ENCODE peak calls at places on chromosomes 4 and X, in four cellular contexts. One of them, this sample, is unnamed.

GRCh38 chrX:140821280-140821679 is 111.7 kb downstream of the LINC00632 start:
- DNase-seq in IMR-90: no peak
- DNase-seq in H1: peak; percentile 25
- DNase-seq in mesendoderm: peak; percentile 21
- DNase-seq in this sample: peak; percentile 70

GRCh38 chr4:158769175-158769831 is 477 bp downstream of the FNIP2 start:
- DNase-seq in IMR-90: no peak
- DNase-seq in H1: no peak
- DNase-seq in mesendoderm: peak; percentile 32
- DNase-seq in this sample: peak; percentile 48

GRCh38 chrX:17405225-17405969 is 30.4 kb downstream of the NHS start:
- DNase-seq in IMR-90: peak; percentile 53
- DNase-seq in H1: no peak
- DNase-seq in mesendoderm: peak; percentile 54
- DNase-seq in this sample: no peak

GRCh38 chrX:39856472-39857121 is 241.2 kb downstream of the BCOR start:
- DNase-seq in IMR-90: no peak
- DNase-seq in H1: no peak
- DNase-seq in mesendoderm: no peak
- DNase-seq in this sample: no peak

GRCh38 chr4:13289391-13289790 is 194.7 kb downstream of the RAB28 start:
- DNase-seq in IMR-90: peak; percentile 11
- DNase-seq in H1: no peak
- DNase-seq in mesendoderm: no peak
- DNase-seq in this sample: no peak

GRCh38 chr4:2441393-2442174 is 22.8 kb downstream of the CFAP99 start:
- DNase-seq in IMR-90: peak; percentile 41
- DNase-seq in H1: peak; percentile 86
- DNase-seq in mesendoderm: peak; percentile 92
- DNase-seq in this sample: peak; percentile 95

GRCh38 chr4:114601304-114602052 is 2.9 kb downstream of the UGT8 start:
- DNase-seq in IMR-90: no peak
- DNase-seq in H1: no peak
- DNase-seq in mesendoderm: no peak
- DNase-seq in this sample: no peak

GRCh38 chr4:144615182-144615581 is 30.8 kb upstream of the HHIP start:
- DNase-seq in IMR-90: peak; percentile 60
- DNase-seq in H1: no peak
- DNase-seq in mesendoderm: no peak
- DNase-seq in this sample: no peak

GRCh38 chr4:22473268-22473667 is 42.6 kb downstream of the ADGRA3 start:
- DNase-seq in IMR-90: peak; percentile 75
- DNase-seq in H1: no peak
- DNase-seq in mesendoderm: peak; percentile 55
- DNase-seq in this sample: no peak

GRCh38 chr4:111959202-111959601 is 186.1 kb upstream of the FAM241A start:
- DNase-seq in IMR-90: peak; percentile 10
- DNase-seq in H1: no peak
- DNase-seq in mesendoderm: no peak
- DNase-seq in this sample: no peak

GRCh38 chr4:127686656-127687055 is 43.5 kb upstream of the SLC25A31 start:
- DNase-seq in IMR-90: peak; percentile 33
- DNase-seq in H1: no peak
- DNase-seq in mesendoderm: no peak
- DNase-seq in this sample: no peak

GRCh38 chrX:108068121-108068520 is 23.2 kb downstream of the PSMD10 start:
- DNase-seq in IMR-90: no peak
- DNase-seq in H1: no peak
- DNase-seq in mesendoderm: no peak
- DNase-seq in this sample: no peak

GRCh38 chr4:41661447-41662076 is 87.0 kb downstream of the PHOX2B start:
- DNase-seq in IMR-90: peak; percentile 48
- DNase-seq in H1: no peak
- DNase-seq in mesendoderm: peak; percentile 46
- DNase-seq in this sample: peak; percentile 39

GRCh38 chrX:8834393-8834792 is 33.2 kb upstream of the FAM9A start:
- DNase-seq in IMR-90: no peak
- DNase-seq in H1: no peak
- DNase-seq in mesendoderm: no peak
- DNase-seq in this sample: no peak

GRCh38 chr4:30953799-30954198 is 233.6 kb downstream of the PCDH7 start:
- DNase-seq in IMR-90: no peak
- DNase-seq in H1: no peak
- DNase-seq in mesendoderm: no peak
- DNase-seq in this sample: no peak

GRCh38 chr4:159003420-159004253 is 99.2 kb upstream of the RAPGEF2 start:
- DNase-seq in IMR-90: peak; percentile 44
- DNase-seq in H1: no peak
- DNase-seq in mesendoderm: no peak
- DNase-seq in this sample: no peak

GRCh38 chrX:101417981-101418841 is 10.2 kb downstream of the HNRNPH2 start:
- DNase-seq in IMR-90: no peak
- DNase-seq in H1: no peak
- DNase-seq in mesendoderm: peak; percentile 77
- DNase-seq in this sample: peak; percentile 74

GRCh38 chr4:152385551-152385950 is 150.3 kb downstream of the FBXW7 start:
- DNase-seq in IMR-90: peak; percentile 31
- DNase-seq in H1: no peak
- DNase-seq in mesendoderm: no peak
- DNase-seq in this sample: no peak

GRCh38 chr4:183554878-183555585 is 50.2 kb downstream of the ING2 start:
- DNase-seq in IMR-90: no peak
- DNase-seq in H1: no peak
- DNase-seq in mesendoderm: no peak
- DNase-seq in this sample: no peak

GRCh38 chr4:169033660-169034059 is 23.6 kb upstream of the CBR4 start:
- DNase-seq in IMR-90: no peak
- DNase-seq in H1: no peak
- DNase-seq in mesendoderm: no peak
- DNase-seq in this sample: peak; percentile 41

GRCh38 chrX:149274516-149275105 is 230.5 kb downstream of the IDS start:
- DNase-seq in IMR-90: no peak
- DNase-seq in H1: no peak
- DNase-seq in mesendoderm: no peak
- DNase-seq in this sample: no peak

GRCh38 chrX:40420899-40421729 is 159.7 kb upstream of the ATP6AP2 start:
- DNase-seq in IMR-90: no peak
- DNase-seq in H1: no peak
- DNase-seq in mesendoderm: peak; percentile 73
- DNase-seq in this sample: no peak

GRCh38 chrX:68504237-68504636 is 5.4 kb downstream of the YIPF6 start:
- DNase-seq in IMR-90: peak; percentile 93
- DNase-seq in H1: no peak
- DNase-seq in mesendoderm: no peak
- DNase-seq in this sample: no peak

GRCh38 chr4:26141916-26142638 is 178.7 kb upstream of the RBPJ start:
- DNase-seq in IMR-90: peak; percentile 83
- DNase-seq in H1: no peak
- DNase-seq in mesendoderm: peak; percentile 29
- DNase-seq in this sample: no peak

GRCh38 chr4:181278941-181279340 is 964.3 kb upstream of the TENM3 start:
- DNase-seq in IMR-90: no peak
- DNase-seq in H1: no peak
- DNase-seq in mesendoderm: peak; percentile 37
- DNase-seq in this sample: no peak

GRCh38 chrX:10557166-10557565 is 63.2 kb downstream of the MID1 start:
- DNase-seq in IMR-90: no peak
- DNase-seq in H1: no peak
- DNase-seq in mesendoderm: no peak
- DNase-seq in this sample: no peak

GRCh38 chrX:37995428-37995827 is 10.9 kb upstream of the SYTL5 start:
- DNase-seq in IMR-90: no peak
- DNase-seq in H1: no peak
- DNase-seq in mesendoderm: peak; percentile 41
- DNase-seq in this sample: no peak

GRCh38 chrX:41526925-41527324 is 79.8 kb downstream of the NYX start:
- DNase-seq in IMR-90: peak; percentile 65
- DNase-seq in H1: no peak
- DNase-seq in mesendoderm: no peak
- DNase-seq in this sample: no peak

GRCh38 chr4:110587666-110588285 is 35.1 kb downstream of the PITX2 start:
- DNase-seq in IMR-90: no peak
- DNase-seq in H1: no peak
- DNase-seq in mesendoderm: no peak
- DNase-seq in this sample: peak; percentile 59

GRCh38 chrX:50448565-50448964 is 22.1 kb downstream of the DGKK start:
- DNase-seq in IMR-90: peak; percentile 1
- DNase-seq in H1: no peak
- DNase-seq in mesendoderm: peak; percentile 82
- DNase-seq in this sample: no peak

GRCh38 chrX:152907084-152907651 is 9.3 kb downstream of the ZNF185 start:
- DNase-seq in IMR-90: peak; percentile 94
- DNase-seq in H1: no peak
- DNase-seq in mesendoderm: peak; percentile 92
- DNase-seq in this sample: peak; percentile 85

GRCh38 chrX:154051210-154051810 is 31.6 kb upstream of the IRAK1 start:
- DNase-seq in IMR-90: peak; percentile 59
- DNase-seq in H1: no peak
- DNase-seq in mesendoderm: peak; percentile 67
- DNase-seq in this sample: peak; percentile 49

GRCh38 chrX:11528623-11529022 is 137.1 kb downstream of the ARHGAP6 start:
- DNase-seq in IMR-90: no peak
- DNase-seq in H1: no peak
- DNase-seq in mesendoderm: no peak
- DNase-seq in this sample: no peak

GRCh38 chrX:7389576-7389975 is 241.6 kb upstream of the PUDP start:
- DNase-seq in IMR-90: no peak
- DNase-seq in H1: no peak
- DNase-seq in mesendoderm: no peak
- DNase-seq in this sample: no peak

GRCh38 chr4:89922881-89923280 is 28.2 kb downstream of the MMRN1 start:
- DNase-seq in IMR-90: no peak
- DNase-seq in H1: no peak
- DNase-seq in mesendoderm: no peak
- DNase-seq in this sample: no peak
- H3K56ac ChIP-seq in IMR-90: no peak overlapping the region
- H3K56ac ChIP-seq in H1: no peak overlapping the region
- H3K56ac ChIP-seq in mesendoderm: no peak overlapping the region
- H3K56ac ChIP-seq in this sample: no peak overlapping the region

DNA sequence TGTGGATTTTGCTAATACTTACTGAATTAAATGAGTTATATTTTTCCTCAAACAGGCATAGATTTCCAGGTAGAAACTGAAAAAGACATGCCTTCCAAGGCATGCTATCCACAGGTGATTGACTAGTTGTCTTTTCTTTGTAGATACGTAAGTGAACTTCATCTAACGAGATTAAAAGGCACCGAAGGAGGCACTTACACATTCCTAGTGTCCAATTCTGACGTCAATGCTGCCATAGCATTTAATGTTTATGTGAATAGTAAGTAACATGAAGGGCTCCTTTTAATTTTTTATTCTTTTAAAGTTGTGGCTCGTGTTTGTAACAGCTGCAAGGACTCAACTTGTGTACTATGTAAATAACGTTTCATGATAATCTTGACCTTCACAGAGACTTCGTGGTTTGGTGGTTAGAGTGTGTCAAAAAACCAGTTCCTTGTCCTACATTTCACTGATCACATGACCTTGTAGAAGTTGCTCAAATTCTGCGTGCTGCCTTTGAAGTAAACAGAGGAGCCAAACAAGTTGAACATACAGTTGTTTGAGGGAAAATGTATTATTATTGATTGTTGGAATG is 51.6 kb downstream of the KIT start:
- DNase-seq in IMR-90: peak; percentile 45
- DNase-seq in H1: no peak
- DNase-seq in mesendoderm: no peak
- DNase-seq in this sample: no peak
- H3K56ac ChIP-seq in IMR-90: no peak overlapping the region
- H3K56ac ChIP-seq in H1: no peak overlapping the region
- H3K56ac ChIP-seq in mesendoderm: no peak overlapping the region
- H3K56ac ChIP-seq in this sample: no peak overlapping the region

DNA sequence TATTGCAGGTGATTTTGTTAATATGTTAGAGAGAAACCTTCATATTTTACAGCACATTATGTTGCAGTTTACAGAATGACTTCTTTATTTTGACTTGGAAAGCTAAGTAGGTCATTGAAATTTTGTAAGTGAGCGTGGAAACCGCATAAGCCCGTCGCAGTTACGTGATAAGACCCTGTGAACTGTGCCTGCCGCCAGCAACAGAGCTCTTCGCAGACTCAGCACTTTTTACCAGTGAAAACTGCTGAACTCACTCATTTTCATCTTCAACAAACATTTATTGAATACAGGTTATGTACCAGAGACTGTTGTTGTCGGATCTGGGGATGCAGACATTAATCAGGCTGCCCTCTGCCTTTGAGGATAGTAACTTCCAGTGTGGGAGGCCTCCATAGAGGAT is 355.7 kb downstream of the HS3ST1 start:
- DNase-seq in IMR-90: no peak
- DNase-seq in H1: no peak
- DNase-seq in mesendoderm: no peak
- DNase-seq in this sample: no peak
- H3K56ac ChIP-seq in IMR-90: no peak overlapping the region
- H3K56ac ChIP-seq in H1: no peak overlapping the region
- H3K56ac ChIP-seq in mesendoderm: no peak overlapping the region
- H3K56ac ChIP-seq in this sample: no peak overlapping the region

GRCh38 chrX:115344885-115345653 is 55.6 kb downstream of the LUZP4 start:
- DNase-seq in IMR-90: peak; percentile 95
- DNase-seq in H1: peak; percentile 0
- DNase-seq in mesendoderm: peak; percentile 81
- DNase-seq in this sample: peak; percentile 68

GRCh38 chrX:115348440-115349225 is 59.1 kb downstream of the LUZP4 start:
- DNase-seq in IMR-90: no peak
- DNase-seq in H1: no peak
- DNase-seq in mesendoderm: no peak
- DNase-seq in this sample: no peak

GRCh38 chrX:115350696-115351408 is 61.3 kb downstream of the LUZP4 start:
- DNase-seq in IMR-90: no peak
- DNase-seq in H1: no peak
- DNase-seq in mesendoderm: no peak
- DNase-seq in this sample: no peak

GRCh38 chrX:115341421-115341820 is 51.9 kb downstream of the LUZP4 start:
- DNase-seq in IMR-90: no peak
- DNase-seq in H1: no peak
- DNase-seq in mesendoderm: no peak
- DNase-seq in this sample: no peak

GRCh38 chrX:115345654-115346014 is 56.1 kb downstream of the LUZP4 start:
- DNase-seq in IMR-90: no peak
- DNase-seq in H1: no peak
- DNase-seq in mesendoderm: no peak
- DNase-seq in this sample: no peak
- H3K56ac ChIP-seq in IMR-90: peak overlapping the region; percentile 15
- H3K56ac ChIP-seq in H1: no peak overlapping the region
- H3K56ac ChIP-seq in mesendoderm: no peak overlapping the region
- H3K56ac ChIP-seq in this sample: no peak overlapping the region

DNA sequence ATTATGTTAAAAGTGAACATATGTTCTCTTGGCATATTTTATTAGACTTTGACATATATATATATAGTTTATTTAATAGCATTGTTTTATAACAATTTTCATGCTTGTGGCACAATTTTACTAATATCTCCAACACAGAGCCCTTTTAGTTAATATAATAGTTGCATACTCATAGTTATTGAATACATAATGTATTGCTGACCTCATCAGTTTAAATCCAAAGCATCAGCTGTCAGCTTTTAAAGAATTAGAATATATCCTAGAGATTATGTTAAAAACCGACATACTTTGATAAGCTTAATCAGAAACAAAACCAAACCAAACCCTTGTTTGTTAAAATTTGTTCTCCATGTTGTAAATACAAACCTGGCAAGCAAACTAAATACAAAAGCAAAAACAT is 134.1 kb downstream of the SORBS2 start:
- DNase-seq in IMR-90: no peak
- DNase-seq in H1: no peak
- DNase-seq in mesendoderm: no peak
- DNase-seq in this sample: no peak
- H3K56ac ChIP-seq in IMR-90: no peak overlapping the region
- H3K56ac ChIP-seq in H1: no peak overlapping the region
- H3K56ac ChIP-seq in mesendoderm: no peak overlapping the region
- H3K56ac ChIP-seq in this sample: no peak overlapping the region